ENCODE peak calls at places on chromosomes 13 and 19, in seven cellular contexts. Q, V, D, Z, M, S and W are unnamed samples.

GRCh38 chr13:94112227-94112626 is 367.3 kb downstream of the DCT start:
- DNase-seq in V (peak; percentile 98), M (no peak), D (peak; percentile 59), Z (no peak), S (no peak), Q (peak; percentile 89), W (peak; percentile 88)

GRCh38 chr13:32538234-32538620 is 368 bp downstream of the N4BP2L2 start:
- DNase-seq in Q (no peak), M (no peak), V (peak; percentile 50), D (no peak), Z (peak; percentile 66), S (no peak), W (peak; percentile 52)

GRCh38 chr13:84686973-84687372 is 804.7 kb upstream of the SLITRK1 start:
- DNase-seq in M (no peak), Z (no peak), S (no peak), Q (no peak), V (no peak), D (no peak), W (no peak)

GRCh38 chr19:46975918-46976782 is 43.5 kb upstream of the NPAS1 start:
- DNase-seq in Z (peak; percentile 84), S (peak; percentile 98), D (peak; percentile 83), Q (peak; percentile 73), V (peak; percentile 100), M (no peak), W (peak; percentile 92)

GRCh38 chr13:38308736-38309135 is 40.9 kb upstream of the UFM1 start:
- DNase-seq in V (peak; percentile 76), S (no peak), Q (peak; percentile 1), D (no peak), Z (no peak), M (no peak), W (peak; percentile 41)

GRCh38 chr19:57465680-57466381 is 8.9 kb upstream of the VN1R1 start:
- DNase-seq in Q (no peak), Z (peak; percentile 32), M (no peak), V (no peak), D (no peak), S (peak; percentile 16), W (no peak)

GRCh38 chr19:28427256-28428083 is 785.5 kb downstream of the UQCRFS1 start:
- DNase-seq in D (no peak), S (no peak), V (peak; percentile 39), Z (no peak), M (no peak), Q (no peak), W (no peak)

GRCh38 chr13:34698953-34699352 is 243.1 kb upstream of the NBEA start:
- DNase-seq in M (no peak), D (no peak), V (peak; percentile 8), Z (no peak), S (no peak), Q (no peak), W (no peak)

GRCh38 chr13:42808572-42808971 is 27.2 kb downstream of the FAM216B start:
- DNase-seq in D (no peak), S (no peak), Z (no peak), M (no peak), V (no peak), Q (no peak), W (no peak)

GRCh38 chr13:74870865-74871264 is 611.1 kb downstream of the TBC1D4 start:
- DNase-seq in V (peak; percentile 19), S (peak; percentile 61), Q (no peak), M (no peak), D (no peak), Z (no peak), W (no peak)

GRCh38 chr19:47540748-47541147 is 25.9 kb upstream of the NAPA start:
- DNase-seq in D (no peak), Q (peak; percentile 11), S (no peak), V (peak; percentile 21), Z (peak; percentile 59), M (no peak), W (peak; percentile 11)

GRCh38 chr19:3609779-3610719 is 3.4 kb upstream of the TBXA2R start:
- DNase-seq in S (no peak), Z (no peak), M (no peak), D (no peak), Q (no peak), V (no peak), W (no peak)

GRCh38 chr19:44623080-44623479 is 9.7 kb downstream of the IGSF23 start:
- DNase-seq in Z (no peak), Q (no peak), V (peak; percentile 35), M (no peak), S (peak; percentile 80), D (no peak), W (peak; percentile 39)

GRCh38 chr19:14632286-14632685 is 42.4 kb downstream of the ADGRE3 start:
- DNase-seq in Z (no peak), S (peak; percentile 26), V (no peak), Q (no peak), M (no peak), D (no peak), W (peak; percentile 18)

GRCh38 chr19:40449506-40449905 is 5.4 kb upstream of the SERTAD3 start:
- DNase-seq in V (no peak), D (no peak), S (no peak), M (no peak), Q (no peak), Z (no peak), W (no peak)

GRCh38 chr13:33276581-33276980 is 9.0 kb downstream of the STARD13 start:
- DNase-seq in Z (no peak), Q (no peak), M (no peak), D (no peak), V (peak; percentile 90), S (peak; percentile 71), W (no peak)

GRCh38 chr19:33486936-33487793 is 34.4 kb downstream of the PEPD start:
- DNase-seq in S (no peak), M (no peak), Z (no peak), D (no peak), Q (no peak), V (no peak), W (no peak)

GRCh38 chr13:37647038-37647650 is 48.6 kb upstream of the POSTN start:
- DNase-seq in V (peak; percentile 38), M (no peak), D (no peak), Q (no peak), S (peak; percentile 64), Z (peak; percentile 75), W (peak; percentile 61)

GRCh38 chr13:45220403-45220802 is 19.6 kb upstream of the KCTD4 start:
- DNase-seq in Z (no peak), S (no peak), M (no peak), D (no peak), Q (no peak), V (no peak), W (no peak)

GRCh38 chr19:6041991-6042421 is 64.1 kb upstream of the RANBP3 start:
- DNase-seq in Q (no peak), M (no peak), D (peak; percentile 44), Z (no peak), V (no peak), S (no peak), W (no peak)

GRCh38 chr13:40764587-40765403 is 6.2 kb downstream of the MRPS31 start:
- DNase-seq in Z (no peak), Q (no peak), S (no peak), V (peak; percentile 95), M (no peak), D (no peak), W (peak; percentile 9)

GRCh38 chr13:29513981-29514719 is 81.3 kb downstream of the SLC7A1 start:
- DNase-seq in M (no peak), V (no peak), S (peak; percentile 25), Z (no peak), D (no peak), Q (no peak), W (no peak)

GRCh38 chr19:34316741-34317241 is 48.2 kb upstream of the GPI start:
- DNase-seq in Z (no peak), M (no peak), Q (no peak), V (peak; percentile 49), S (peak; percentile 62), D (peak; percentile 65), W (peak; percentile 24)

GRCh38 chr13:54356209-54356608 is 1327.6 kb downstream of the OLFM4 start:
- DNase-seq in D (no peak), S (no peak), Z (no peak), M (no peak), Q (no peak), V (no peak), W (no peak)

GRCh38 chr13:54357284-54357933 is 1328.8 kb downstream of the OLFM4 start:
- DNase-seq in V (no peak), Z (peak; percentile 10), D (no peak), M (no peak), Q (no peak), S (no peak), W (no peak)

GRCh38 chr13:54361460-54361859 is 1332.8 kb downstream of the OLFM4 start:
- DNase-seq in S (no peak), M (no peak), V (no peak), Z (no peak), D (no peak), Q (no peak), W (no peak)

GRCh38 chr13:54356849-54357248 is 1328.2 kb downstream of the OLFM4 start:
- DNase-seq in V (no peak), Z (peak; percentile 55), Q (no peak), S (no peak), M (no peak), D (no peak), W (no peak)
- H3K4me3 ChIP-seq in V (no peak overlapping the region), Z (peak overlapping the region; percentile 30), Q (no peak overlapping the region), S (no peak overlapping the region), M (no peak overlapping the region), D (no peak overlapping the region), W (no peak overlapping the region)

GRCh38 chr19:49421039-49421877 is 2.0 kb downstream of the PTH2 start:
- DNase-seq in V (peak; percentile 44), Z (peak; percentile 98), Q (no peak), M (no peak), D (peak; percentile 67), S (peak; percentile 50), W (peak; percentile 49)
- H3K27me3 ChIP-seq in V (peaks cover 75% of the 10 kb centered on the region), Z (peaks cover 78% of the 10 kb centered on the region), Q (peaks cover 87% of the 10 kb centered on the region), M (peaks cover 10% of the 10 kb centered on the region), D (peaks cover 47% of the 10 kb centered on the region), S (peaks cover 81% of the 10 kb centered on the region), W (peaks cover 65% of the 10 kb centered on the region)

GRCh38 chr19:1672769-1673644 is 20.6 kb upstream of the TCF3 start:
- DNase-seq in D (no peak), Q (no peak), Z (no peak), V (no peak), S (no peak), M (no peak), W (no peak)

GRCh38 chr19:1671716-1672037 is 19.3 kb upstream of the TCF3 start:
- DNase-seq in Q (no peak), V (no peak), Z (no peak), D (no peak), S (no peak), M (no peak), W (no peak)

GRCh38 chr19:1673645-1674292 is 21.4 kb upstream of the TCF3 start:
- DNase-seq in Q (no peak), D (no peak), V (no peak), S (no peak), M (no peak), Z (no peak), W (no peak)

GRCh38 chr19:1674293-1674679 is 21.9 kb upstream of the TCF3 start:
- DNase-seq in M (no peak), S (no peak), D (no peak), V (no peak), Q (no peak), Z (no peak), W (no peak)

GRCh38 chr19:1672038-1672768 is 19.8 kb upstream of the TCF3 start:
- DNase-seq in Z (peak; percentile 73), M (no peak), S (no peak), Q (no peak), V (peak; percentile 23), D (peak; percentile 75), W (no peak)
- TF ChIP-seq CTCF in Z (peak; percentile 80), M (peak; percentile 95), S (peak; percentile 71), Q (peak; percentile 72), V (peak; percentile 73), D (peak; percentile 21), W (peak; percentile 78)

GRCh38 chr13:112330066-112330465 is 46.1 kb upstream of the SPACA7 start:
- DNase-seq in M (no peak), D (no peak), Z (no peak), V (no peak), Q (no peak), S (no peak), W (no peak)
- H3K4me3 ChIP-seq in M (no peak overlapping the region), D (no peak overlapping the region), Z (no peak overlapping the region), V (no peak overlapping the region), Q (no peak overlapping the region), S (no peak overlapping the region), W (no peak overlapping the region)